ENCODE peak calls at places on chromosomes 13 and 19, in six cellular contexts. One of them, this sample, is unnamed.

GRCh38 chr19:1825909-1826556 is 14.0 kb upstream of the ATP8B3 start:
- DNase-seq in H9: peak
- DNase-seq in H1: peak
- DNase-seq in IMR-90: peak
- DNase-seq in neuronal stem cell: peak
- DNase-seq in mesenchymal stem cell: peak
- DNase-seq in this sample: peak

GRCh38 chr13:67752741-67753140 is 522.6 kb upstream of the PCDH9 start:
- DNase-seq in neuronal stem cell: no peak
- DNase-seq in mesenchymal stem cell: no peak
- DNase-seq in H9: no peak
- DNase-seq in H1: no peak
- DNase-seq in IMR-90: no peak
- DNase-seq in this sample: no peak

GRCh38 chr13:94759120-94759728 is 46.9 kb upstream of the SOX21 start:
- DNase-seq in neuronal stem cell: no peak
- DNase-seq in mesenchymal stem cell: no peak
- DNase-seq in H1: no peak
- DNase-seq in H9: no peak
- DNase-seq in IMR-90: no peak
- DNase-seq in this sample: no peak

GRCh38 chr19:54172764-54173699 is at the start of gene TMC4:
- DNase-seq in H1: no peak
- DNase-seq in mesenchymal stem cell: peak
- DNase-seq in neuronal stem cell: no peak
- DNase-seq in H9: peak
- DNase-seq in IMR-90: no peak
- DNase-seq in this sample: peak

GRCh38 chr13:41974262-41974900 is 13.5 kb upstream of the VWA8 start:
- DNase-seq in H1: no peak
- DNase-seq in H9: no peak
- DNase-seq in IMR-90: no peak
- DNase-seq in neuronal stem cell: no peak
- DNase-seq in mesenchymal stem cell: no peak
- DNase-seq in this sample: peak

GRCh38 chr19:3010871-3011270 is 18.2 kb downstream of the TLE2 start:
- DNase-seq in mesenchymal stem cell: no peak
- DNase-seq in H9: no peak
- DNase-seq in IMR-90: no peak
- DNase-seq in H1: no peak
- DNase-seq in neuronal stem cell: no peak
- DNase-seq in this sample: no peak

GRCh38 chr19:10007811-10008211 is 2.5 kb downstream of the COL5A3 start:
- DNase-seq in mesenchymal stem cell: peak
- DNase-seq in IMR-90: peak
- DNase-seq in H1: no peak
- DNase-seq in neuronal stem cell: no peak
- DNase-seq in H9: no peak
- DNase-seq in this sample: no peak

GRCh38 chr19:35247526-35248309 is 1.1 kb upstream of the LSR start:
- DNase-seq in neuronal stem cell: peak
- DNase-seq in IMR-90: no peak
- DNase-seq in mesenchymal stem cell: no peak
- DNase-seq in H1: peak
- DNase-seq in H9: peak
- DNase-seq in this sample: peak

GRCh38 chr13:51729853-51730553 is 74.0 kb downstream of the DHRS12 start:
- DNase-seq in mesenchymal stem cell: peak
- DNase-seq in neuronal stem cell: no peak
- DNase-seq in H9: no peak
- DNase-seq in H1: no peak
- DNase-seq in IMR-90: peak
- DNase-seq in this sample: peak

DNA sequence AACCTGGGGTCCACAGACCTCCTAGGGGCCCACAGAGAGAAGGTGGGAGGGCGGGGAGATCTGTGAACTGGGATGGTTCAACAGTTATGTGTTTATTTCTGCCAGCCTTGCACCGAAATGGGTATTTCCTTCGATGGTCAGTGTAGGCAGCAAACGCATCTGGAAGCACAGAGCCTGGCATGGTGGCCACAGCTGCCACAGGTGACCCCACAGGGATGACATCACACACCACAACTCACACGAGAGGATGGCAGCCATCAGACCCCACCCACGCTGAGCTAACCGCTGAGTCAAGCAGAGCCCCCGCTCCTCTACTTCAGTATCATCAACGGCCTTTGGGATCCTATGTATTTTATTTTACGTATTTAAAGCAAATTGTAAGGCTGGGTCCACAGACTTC is 37.4 kb downstream of the NAXD start:
- DNase-seq in IMR-90: no peak
- DNase-seq in H1: no peak
- DNase-seq in mesenchymal stem cell: no peak
- DNase-seq in neuronal stem cell: no peak
- DNase-seq in H9: no peak
- DNase-seq in this sample: no peak
- H3K4ac ChIP-seq in IMR-90: no peak
- H3K4ac ChIP-seq in H1: no peak
- H3K4ac ChIP-seq in mesenchymal stem cell: no peak
- H3K4ac ChIP-seq in neuronal stem cell: no peak
- H3K4ac ChIP-seq in H9: no peak
- H3K4ac ChIP-seq in this sample: no peak

GRCh38 chr13:26964278-26965057 is 203.9 kb upstream of the GPR12 start:
- DNase-seq in mesenchymal stem cell: peak
- DNase-seq in H1: no peak
- DNase-seq in IMR-90: peak
- DNase-seq in H9: no peak
- DNase-seq in neuronal stem cell: no peak
- DNase-seq in this sample: peak
- H3K9ac ChIP-seq in mesenchymal stem cell: no peak
- H3K9ac ChIP-seq in H1: no peak
- H3K9ac ChIP-seq in IMR-90: no peak
- H3K9ac ChIP-seq in H9: no peak
- H3K9ac ChIP-seq in neuronal stem cell: no peak
- H3K9ac ChIP-seq in this sample: no peak

GRCh38 chr13:92188574-92188973 is 790.2 kb downstream of the GPC5 start:
- DNase-seq in IMR-90: no peak
- DNase-seq in H9: no peak
- DNase-seq in neuronal stem cell: no peak
- DNase-seq in H1: no peak
- DNase-seq in mesenchymal stem cell: no peak
- DNase-seq in this sample: no peak

DNA sequence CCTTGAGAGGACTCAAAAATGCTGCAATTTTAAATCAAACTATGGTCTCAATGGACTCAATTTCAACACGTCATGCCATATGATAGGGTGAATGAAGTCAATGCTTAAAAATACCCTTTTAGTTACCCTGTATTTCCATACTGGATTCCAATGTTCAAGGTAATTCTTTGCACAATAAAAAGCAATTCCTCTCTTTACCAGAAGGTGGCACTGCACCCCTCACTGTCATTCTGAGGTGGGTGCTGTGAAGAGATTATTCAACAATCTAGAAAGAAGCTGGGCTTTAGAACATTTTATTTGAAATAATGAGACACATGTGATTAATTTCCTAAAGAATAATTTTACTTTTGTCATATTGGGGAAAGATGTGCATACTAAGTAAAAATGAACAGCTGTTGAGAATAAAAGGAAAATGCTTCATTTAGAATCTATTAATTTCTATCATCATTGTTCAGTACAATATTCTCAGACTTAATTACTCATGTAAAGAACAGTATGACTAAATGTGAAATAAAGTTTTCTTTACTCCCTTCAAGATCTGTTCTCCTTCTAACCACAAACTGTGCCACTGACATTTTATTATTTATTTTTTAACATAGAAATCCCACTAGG is 789.1 kb downstream of the GPC5 start:
- DNase-seq in H1: no peak
- DNase-seq in IMR-90: peak
- DNase-seq in H9: no peak
- DNase-seq in mesenchymal stem cell: peak
- DNase-seq in neuronal stem cell: peak
- DNase-seq in this sample: peak
- H3K14ac ChIP-seq in H1: no peak
- H3K14ac ChIP-seq in IMR-90: no peak
- H3K14ac ChIP-seq in H9: no peak
- H3K14ac ChIP-seq in mesenchymal stem cell: no peak
- H3K14ac ChIP-seq in neuronal stem cell: no peak
- H3K14ac ChIP-seq in this sample: no peak

DNA sequence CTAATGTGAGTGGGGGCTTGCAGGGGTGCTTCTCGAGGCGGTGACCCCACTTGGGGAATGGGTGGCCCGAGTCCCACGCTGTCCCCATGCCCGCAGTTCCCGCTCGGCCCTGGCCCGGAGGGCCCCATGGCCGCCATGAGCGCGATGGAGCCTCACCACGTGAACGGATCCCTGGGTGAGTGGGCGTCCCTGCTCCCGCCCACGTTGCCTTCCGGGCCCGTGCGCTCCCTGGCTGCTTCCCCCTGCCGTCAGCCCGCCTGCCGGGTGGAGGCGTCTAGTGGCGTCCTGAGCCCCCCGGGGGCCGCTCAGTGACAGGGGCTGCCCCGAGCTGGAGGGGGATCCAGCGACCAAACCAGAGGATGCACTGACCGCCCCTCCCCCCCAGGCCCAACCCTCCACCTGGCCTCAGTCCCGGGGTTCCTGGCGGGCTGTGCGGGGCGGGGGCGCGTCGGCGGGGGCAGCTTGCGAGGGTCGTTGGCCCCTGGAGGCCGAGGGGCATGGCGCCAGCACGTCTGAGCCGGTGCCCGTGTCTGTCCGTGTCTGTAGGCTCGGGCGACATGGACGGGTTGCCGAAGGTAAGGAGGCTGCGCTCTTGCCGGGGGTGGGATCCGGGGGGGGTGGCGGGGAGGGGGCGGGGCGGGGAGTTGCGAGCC is 4.8 kb downstream of the ISYNA1 start:
- DNase-seq in H9: peak
- DNase-seq in mesenchymal stem cell: peak
- DNase-seq in neuronal stem cell: no peak
- DNase-seq in IMR-90: no peak
- DNase-seq in H1: no peak
- DNase-seq in this sample: peak
- H3K4ac ChIP-seq in H9: no peak
- H3K4ac ChIP-seq in mesenchymal stem cell: peak
- H3K4ac ChIP-seq in neuronal stem cell: peak
- H3K4ac ChIP-seq in IMR-90: peak
- H3K4ac ChIP-seq in H1: peak
- H3K4ac ChIP-seq in this sample: peak

GRCh38 chr19:4909897-4910593 is 744 bp downstream of the UHRF1 start:
- DNase-seq in mesenchymal stem cell: peak
- DNase-seq in neuronal stem cell: peak
- DNase-seq in H1: peak
- DNase-seq in IMR-90: peak
- DNase-seq in H9: peak
- DNase-seq in this sample: peak
- H3K9ac ChIP-seq in mesenchymal stem cell: peak
- H3K9ac ChIP-seq in neuronal stem cell: peak
- H3K9ac ChIP-seq in H1: peak
- H3K9ac ChIP-seq in IMR-90: peak
- H3K9ac ChIP-seq in H9: peak
- H3K9ac ChIP-seq in this sample: peak

GRCh38 chr19:45900661-45901431 is 1.6 kb downstream of the MYPOP start:
- DNase-seq in H9: peak
- DNase-seq in IMR-90: no peak
- DNase-seq in mesenchymal stem cell: no peak
- DNase-seq in neuronal stem cell: no peak
- DNase-seq in H1: no peak
- DNase-seq in this sample: peak

GRCh38 chr19:45901912-45902650 is at the start of gene MYPOP:
- DNase-seq in mesenchymal stem cell: peak
- DNase-seq in H1: no peak
- DNase-seq in IMR-90: no peak
- DNase-seq in H9: peak
- DNase-seq in neuronal stem cell: no peak
- DNase-seq in this sample: no peak

GRCh38 chr19:45899919-45900589 is 2.4 kb downstream of the MYPOP start:
- DNase-seq in mesenchymal stem cell: no peak
- DNase-seq in IMR-90: no peak
- DNase-seq in neuronal stem cell: no peak
- DNase-seq in H9: no peak
- DNase-seq in H1: no peak
- DNase-seq in this sample: no peak

GRCh38 chr19:45902651-45903625 is 525 bp upstream of the MYPOP start:
- DNase-seq in IMR-90: peak
- DNase-seq in H1: peak
- DNase-seq in neuronal stem cell: peak
- DNase-seq in mesenchymal stem cell: peak
- DNase-seq in H9: peak
- DNase-seq in this sample: peak

GRCh38 chr19:45901432-45901903 is 945 bp downstream of the MYPOP start:
- DNase-seq in IMR-90: peak
- DNase-seq in H1: no peak
- DNase-seq in H9: peak
- DNase-seq in mesenchymal stem cell: peak
- DNase-seq in neuronal stem cell: no peak
- DNase-seq in this sample: peak
- H3K14ac ChIP-seq in IMR-90: no peak
- H3K14ac ChIP-seq in H1: no peak
- H3K14ac ChIP-seq in H9: no peak
- H3K14ac ChIP-seq in mesenchymal stem cell: peak
- H3K14ac ChIP-seq in neuronal stem cell: no peak
- H3K14ac ChIP-seq in this sample: no peak

DNA sequence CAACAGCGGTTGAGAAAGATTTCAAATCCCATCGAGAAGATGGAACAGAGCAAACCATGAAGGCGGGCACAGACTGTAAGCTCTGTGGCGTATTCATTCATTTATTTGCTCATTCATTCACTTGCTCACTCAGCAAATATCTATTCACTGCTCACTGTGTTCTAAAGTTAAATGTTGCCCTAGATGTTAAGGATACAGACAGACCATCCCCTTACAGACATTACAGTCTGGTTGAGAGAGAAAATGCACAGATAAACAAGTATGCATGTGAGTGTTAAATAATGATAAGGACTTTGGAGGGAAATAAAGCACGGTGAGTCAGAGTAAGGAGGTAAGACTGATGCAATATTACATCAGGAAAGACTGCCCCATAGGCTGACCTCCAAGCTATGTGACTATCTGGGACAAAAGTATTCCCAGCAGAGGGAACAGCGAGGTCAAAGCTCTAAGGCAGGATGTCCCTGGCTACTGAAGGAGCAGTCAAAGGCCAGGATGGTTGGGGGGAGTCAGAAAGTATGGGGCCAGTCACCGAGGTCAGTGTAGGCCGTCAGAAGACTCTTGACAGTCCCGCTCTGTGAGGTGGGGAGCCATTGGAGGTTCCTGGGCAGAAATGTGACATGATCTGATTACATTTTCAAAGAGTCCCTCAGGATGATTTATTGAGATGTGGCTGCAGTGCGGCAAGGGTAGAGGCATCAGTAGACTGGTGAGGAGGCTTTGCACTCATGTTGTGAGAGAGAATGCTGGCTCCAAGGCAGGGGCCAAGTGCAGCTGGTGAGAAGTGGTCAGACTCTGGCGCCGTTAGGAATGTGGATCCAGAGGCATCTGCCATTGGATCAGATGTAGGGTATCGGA is 37.9 kb downstream of the MBNL2 start:
- DNase-seq in H1: no peak
- DNase-seq in mesenchymal stem cell: peak
- DNase-seq in IMR-90: peak
- DNase-seq in H9: no peak
- DNase-seq in neuronal stem cell: no peak
- DNase-seq in this sample: peak
- H3K4ac ChIP-seq in H1: no peak
- H3K4ac ChIP-seq in mesenchymal stem cell: peak
- H3K4ac ChIP-seq in IMR-90: peak
- H3K4ac ChIP-seq in H9: no peak
- H3K4ac ChIP-seq in neuronal stem cell: no peak
- H3K4ac ChIP-seq in this sample: peak

This sample was measured in trophoblast cell.